ENCODE peak calls at places on chromosomes 1 and 21, in four cellular contexts. One of them, this sample, is unnamed.

GRCh38 chr1:84078108-84078823 is 65.8 kb upstream of the PRKACB start:
- DNase-seq in occipital lobe: peak; percentile 54
- DNase-seq in dermis blood vessel endothelial cell: no peak
- DNase-seq in pulmonary artery endothelial cell: no peak
- DNase-seq in this sample: peak; percentile 46

GRCh38 chr1:201500670-201501120 is 6.2 kb downstream of the CSRP1 start:
- DNase-seq in occipital lobe: no peak
- DNase-seq in dermis blood vessel endothelial cell: no peak
- DNase-seq in pulmonary artery endothelial cell: no peak
- DNase-seq in this sample: no peak

GRCh38 chr1:240414237-240414636 is 197.7 kb downstream of the GREM2 start:
- DNase-seq in occipital lobe: no peak
- DNase-seq in dermis blood vessel endothelial cell: no peak
- DNase-seq in pulmonary artery endothelial cell: no peak
- DNase-seq in this sample: no peak

GRCh38 chr21:21690068-21690665 is 692.0 kb downstream of the NCAM2 start:
- DNase-seq in occipital lobe: no peak
- DNase-seq in dermis blood vessel endothelial cell: no peak
- DNase-seq in pulmonary artery endothelial cell: no peak
- DNase-seq in this sample: no peak

GRCh38 chr1:46646331-46646730 is 21.8 kb downstream of the ATPAF1 start:
- DNase-seq in occipital lobe: no peak
- DNase-seq in dermis blood vessel endothelial cell: no peak
- DNase-seq in pulmonary artery endothelial cell: no peak
- DNase-seq in this sample: no peak

GRCh38 chr21:45249626-45250025 is 38.1 kb downstream of the POFUT2 start:
- DNase-seq in occipital lobe: no peak
- DNase-seq in dermis blood vessel endothelial cell: no peak
- DNase-seq in pulmonary artery endothelial cell: no peak
- DNase-seq in this sample: no peak

GRCh38 chr21:37257526-37257966 is 9.6 kb downstream of the VPS26C start:
- DNase-seq in occipital lobe: peak; percentile 14
- DNase-seq in dermis blood vessel endothelial cell: peak; percentile 54
- DNase-seq in pulmonary artery endothelial cell: no peak
- DNase-seq in this sample: no peak

GRCh38 chr1:244603498-244603897 is 49.4 kb upstream of the DESI2 start:
- DNase-seq in occipital lobe: no peak
- DNase-seq in dermis blood vessel endothelial cell: peak; percentile 58
- DNase-seq in pulmonary artery endothelial cell: no peak
- DNase-seq in this sample: no peak

GRCh38 chr1:28037946-28038345 is 50.5 kb downstream of the EYA3 start:
- DNase-seq in occipital lobe: no peak
- DNase-seq in dermis blood vessel endothelial cell: no peak
- DNase-seq in pulmonary artery endothelial cell: no peak
- DNase-seq in this sample: no peak

GRCh38 chr1:29171089-29171488 is 10.6 kb downstream of the SRSF4 start:
- DNase-seq in occipital lobe: no peak
- DNase-seq in dermis blood vessel endothelial cell: no peak
- DNase-seq in pulmonary artery endothelial cell: no peak
- DNase-seq in this sample: no peak

GRCh38 chr1:205569411-205570172 is 62.2 kb downstream of the ELK4 start:
- DNase-seq in occipital lobe: peak; percentile 37
- DNase-seq in dermis blood vessel endothelial cell: no peak
- DNase-seq in pulmonary artery endothelial cell: no peak
- DNase-seq in this sample: peak; percentile 52

GRCh38 chr1:27864264-27864895 is 8.0 kb upstream of the THEMIS2 start:
- DNase-seq in occipital lobe: no peak
- DNase-seq in dermis blood vessel endothelial cell: no peak
- DNase-seq in pulmonary artery endothelial cell: no peak
- DNase-seq in this sample: no peak